ENCODE peak calls at places on chromosomes 11 and 22, in ten cellular contexts. One of them, this sample, is unnamed.

GRCh38 chr11:27291302-27291889 is 71.6 kb downstream of the CCDC34 start:
- DNase-seq in stimulated activated CD4-positive, alpha-beta T cell treated with anti-CD3 and anti-CD28 coated beads, Interleukin-12 subunit alpha, Interleukin-12 subunit beta, amount 100 ng/mL, for 4 hours: no peak
- DNase-seq in H54: no peak
- DNase-seq in effector CD8-positive, alpha-beta T cell: no peak
- DNase-seq in posterior vena cava: no peak
- DNase-seq in T-helper 2 cell: no peak
- DNase-seq in K562: peak; percentile 29
- DNase-seq in HuH-7: no peak
- DNase-seq in OCI-LY7: peak; percentile 73
- DNase-seq in activated CD4-positive, CD25-positive, alpha-beta regulatory T cell: no peak
- DNase-seq in this sample: peak; percentile 44

GRCh38 chr11:8086001-8086479 is 5.0 kb downstream of the TUB start:
- DNase-seq in stimulated activated CD4-positive, alpha-beta T cell treated with anti-CD3 and anti-CD28 coated beads, Interleukin-12 subunit alpha, Interleukin-12 subunit beta, amount 100 ng/mL, for 4 hours: no peak
- DNase-seq in H54: no peak
- DNase-seq in effector CD8-positive, alpha-beta T cell: no peak
- DNase-seq in posterior vena cava: no peak
- DNase-seq in T-helper 2 cell: no peak
- DNase-seq in K562: no peak
- DNase-seq in HuH-7: no peak
- DNase-seq in OCI-LY7: no peak
- DNase-seq in activated CD4-positive, CD25-positive, alpha-beta regulatory T cell: no peak
- DNase-seq in this sample: no peak

GRCh38 chr22:29951675-29952413 is 68.9 kb downstream of the MTMR3 start:
- DNase-seq in stimulated activated CD4-positive, alpha-beta T cell treated with anti-CD3 and anti-CD28 coated beads, Interleukin-12 subunit alpha, Interleukin-12 subunit beta, amount 100 ng/mL, for 4 hours: no peak
- DNase-seq in H54: no peak
- DNase-seq in effector CD8-positive, alpha-beta T cell: no peak
- DNase-seq in posterior vena cava: no peak
- DNase-seq in T-helper 2 cell: no peak
- DNase-seq in K562: peak; percentile 86
- DNase-seq in HuH-7: no peak
- DNase-seq in OCI-LY7: no peak
- DNase-seq in activated CD4-positive, CD25-positive, alpha-beta regulatory T cell: no peak
- DNase-seq in this sample: peak; percentile 3

GRCh38 chr22:49099496-49100124 is 728.1 kb downstream of the BRD1 start:
- DNase-seq in stimulated activated CD4-positive, alpha-beta T cell treated with anti-CD3 and anti-CD28 coated beads, Interleukin-12 subunit alpha, Interleukin-12 subunit beta, amount 100 ng/mL, for 4 hours: no peak
- DNase-seq in H54: no peak
- DNase-seq in effector CD8-positive, alpha-beta T cell: no peak
- DNase-seq in posterior vena cava: peak; percentile 70
- DNase-seq in T-helper 2 cell: no peak
- DNase-seq in K562: no peak
- DNase-seq in HuH-7: no peak
- DNase-seq in OCI-LY7: no peak
- DNase-seq in activated CD4-positive, CD25-positive, alpha-beta regulatory T cell: no peak
- DNase-seq in this sample: peak; percentile 9

GRCh38 chr11:43948341-43949185 is 6.1 kb downstream of the C11orf96 start:
- DNase-seq in stimulated activated CD4-positive, alpha-beta T cell treated with anti-CD3 and anti-CD28 coated beads, Interleukin-12 subunit alpha, Interleukin-12 subunit beta, amount 100 ng/mL, for 4 hours: no peak
- DNase-seq in H54: no peak
- DNase-seq in effector CD8-positive, alpha-beta T cell: no peak
- DNase-seq in posterior vena cava: peak; percentile 57
- DNase-seq in T-helper 2 cell: no peak
- DNase-seq in K562: peak; percentile 30
- DNase-seq in HuH-7: no peak
- DNase-seq in OCI-LY7: no peak
- DNase-seq in activated CD4-positive, CD25-positive, alpha-beta regulatory T cell: no peak
- DNase-seq in this sample: no peak

GRCh38 chr11:113603277-113604059 is 102.6 kb downstream of the TMPRSS5 start:
- DNase-seq in stimulated activated CD4-positive, alpha-beta T cell treated with anti-CD3 and anti-CD28 coated beads, Interleukin-12 subunit alpha, Interleukin-12 subunit beta, amount 100 ng/mL, for 4 hours: no peak
- DNase-seq in H54: no peak
- DNase-seq in effector CD8-positive, alpha-beta T cell: no peak
- DNase-seq in posterior vena cava: no peak
- DNase-seq in T-helper 2 cell: no peak
- DNase-seq in K562: no peak
- DNase-seq in HuH-7: no peak
- DNase-seq in OCI-LY7: no peak
- DNase-seq in activated CD4-positive, CD25-positive, alpha-beta regulatory T cell: no peak
- DNase-seq in this sample: no peak

GRCh38 chr11:126686938-126687337 is 313.6 kb downstream of the KIRREL3 start:
- DNase-seq in stimulated activated CD4-positive, alpha-beta T cell treated with anti-CD3 and anti-CD28 coated beads, Interleukin-12 subunit alpha, Interleukin-12 subunit beta, amount 100 ng/mL, for 4 hours: no peak
- DNase-seq in H54: no peak
- DNase-seq in effector CD8-positive, alpha-beta T cell: no peak
- DNase-seq in posterior vena cava: no peak
- DNase-seq in T-helper 2 cell: no peak
- DNase-seq in K562: no peak
- DNase-seq in HuH-7: no peak
- DNase-seq in OCI-LY7: no peak
- DNase-seq in activated CD4-positive, CD25-positive, alpha-beta regulatory T cell: no peak
- DNase-seq in this sample: no peak

GRCh38 chr22:45263790-45264269 is 20.9 kb upstream of the UPK3A start:
- DNase-seq in stimulated activated CD4-positive, alpha-beta T cell treated with anti-CD3 and anti-CD28 coated beads, Interleukin-12 subunit alpha, Interleukin-12 subunit beta, amount 100 ng/mL, for 4 hours: no peak
- DNase-seq in H54: no peak
- DNase-seq in effector CD8-positive, alpha-beta T cell: no peak
- DNase-seq in posterior vena cava: peak; percentile 93
- DNase-seq in T-helper 2 cell: no peak
- DNase-seq in K562: peak; percentile 71
- DNase-seq in HuH-7: peak; percentile 97
- DNase-seq in OCI-LY7: peak; percentile 65
- DNase-seq in activated CD4-positive, CD25-positive, alpha-beta regulatory T cell: no peak
- DNase-seq in this sample: peak; percentile 86

GRCh38 chr11:6320411-6321207 is at the start of gene CAVIN3:
- DNase-seq in stimulated activated CD4-positive, alpha-beta T cell treated with anti-CD3 and anti-CD28 coated beads, Interleukin-12 subunit alpha, Interleukin-12 subunit beta, amount 100 ng/mL, for 4 hours: peak; percentile 52
- DNase-seq in H54: no peak
- DNase-seq in effector CD8-positive, alpha-beta T cell: no peak
- DNase-seq in posterior vena cava: peak; percentile 97
- DNase-seq in T-helper 2 cell: no peak
- DNase-seq in K562: peak; percentile 7
- DNase-seq in HuH-7: no peak
- DNase-seq in OCI-LY7: no peak
- DNase-seq in activated CD4-positive, CD25-positive, alpha-beta regulatory T cell: peak; percentile 21
- DNase-seq in this sample: peak; percentile 15

GRCh38 chr11:44711772-44712608 is 14.8 kb upstream of the TSPAN18 start:
- DNase-seq in stimulated activated CD4-positive, alpha-beta T cell treated with anti-CD3 and anti-CD28 coated beads, Interleukin-12 subunit alpha, Interleukin-12 subunit beta, amount 100 ng/mL, for 4 hours: no peak
- DNase-seq in H54: no peak
- DNase-seq in effector CD8-positive, alpha-beta T cell: no peak
- DNase-seq in posterior vena cava: no peak
- DNase-seq in T-helper 2 cell: no peak
- DNase-seq in K562: no peak
- DNase-seq in HuH-7: no peak
- DNase-seq in OCI-LY7: no peak
- DNase-seq in activated CD4-positive, CD25-positive, alpha-beta regulatory T cell: no peak
- DNase-seq in this sample: no peak

GRCh38 chr22:41152902-41153301 is 52.2 kb upstream of the L3MBTL2 start:
- DNase-seq in stimulated activated CD4-positive, alpha-beta T cell treated with anti-CD3 and anti-CD28 coated beads, Interleukin-12 subunit alpha, Interleukin-12 subunit beta, amount 100 ng/mL, for 4 hours: no peak
- DNase-seq in H54: no peak
- DNase-seq in effector CD8-positive, alpha-beta T cell: no peak
- DNase-seq in posterior vena cava: no peak
- DNase-seq in T-helper 2 cell: no peak
- DNase-seq in K562: no peak
- DNase-seq in HuH-7: peak; percentile 38
- DNase-seq in OCI-LY7: no peak
- DNase-seq in activated CD4-positive, CD25-positive, alpha-beta regulatory T cell: no peak
- DNase-seq in this sample: no peak